ENCODE peak calls at places on chromosomes 13 and 19, in four cellular contexts. P is CD8-positive, alpha-beta memory T cell; B is keratinocyte; C is cardiac muscle cell. I is an unnamed sample.
A peak's percentile ranks its signal among the peaks of the same experiment; 100 is the strongest.

GRCh38 chr19:10454267-10454666 is 33.9 kb downstream of the PDE4A start:
- DNase-seq in P (no peak), C (peak; percentile 20), B (no peak), I (no peak)

GRCh38 chr19:56617531-56617930 is 22.4 kb downstream of the ZNF71 start:
- DNase-seq in C (no peak), P (no peak), B (no peak), I (no peak)

GRCh38 chr13:24627090-24627714 is 53.0 kb upstream of the ATP12A start:
- DNase-seq in P (no peak), B (no peak), C (peak; percentile 22), I (no peak)

GRCh38 chr13:93628136-93628535 is 401.5 kb downstream of the GPC6 start:
- DNase-seq in B (no peak), C (no peak), P (no peak), I (no peak)

GRCh38 chr19:10719466-10719961 is 1.6 kb downstream of the DNM2 start:
- DNase-seq in B (no peak), C (no peak), P (no peak), I (no peak)

GRCh38 chr13:30664689-30665088 is 47.0 kb downstream of the USPL1 start:
- DNase-seq in P (no peak), C (no peak), B (no peak), I (no peak)

GRCh38 chr19:5961969-5962945 is 15.7 kb downstream of the RANBP3 start:
- DNase-seq in C (peak; percentile 62), P (peak; percentile 89), B (no peak), I (no peak)

GRCh38 chr13:101919541-101920306 is 467.2 kb downstream of the ITGBL1 start:
- DNase-seq in P (no peak), C (peak; percentile 11), B (no peak), I (no peak)

GRCh38 chr13:49472186-49472585 is 23.6 kb upstream of the PHF11 start:
- DNase-seq in C (peak; percentile 22), P (no peak), B (no peak), I (no peak)

GRCh38 chr19:47186337-47187022 is 44.5 kb downstream of the BBC3 start:
- DNase-seq in P (peak; percentile 91), C (no peak), B (no peak), I (no peak)

GRCh38 chr19:30070970-30071632 is 129.1 kb downstream of the URI1 start:
- DNase-seq in P (no peak), B (no peak), C (no peak), I (no peak)

GRCh38 chr13:74870865-74871264 is 611.1 kb downstream of the TBC1D4 start:
- DNase-seq in P (no peak), B (no peak), C (peak; percentile 18), I (no peak)

GRCh38 chr13:100403675-100404074 is 184.9 kb downstream of the GGACT start:
- DNase-seq in P (no peak), C (no peak), B (no peak), I (no peak)

GRCh38 chr13:33472446-33472845 is 186.9 kb upstream of the STARD13 start:
- DNase-seq in P (no peak), C (no peak), B (peak; percentile 98), I (no peak)

GRCh38 chr19:13917888-13918406 is 11.9 kb downstream of the CC2D1A start:
- DNase-seq in C (no peak), P (no peak), B (no peak), I (no peak)

GRCh38 chr13:38755792-38756191 is 68.9 kb downstream of the FREM2 start:
- DNase-seq in P (no peak), B (no peak), C (no peak), I (no peak)

GRCh38 chr19:38649305-38650179 is 2.1 kb downstream of the ACTN4 start:
- DNase-seq in P (no peak), C (no peak), B (no peak), I (no peak)

GRCh38 chr19:30111051-30111450 is 169.0 kb downstream of the URI1 start:
- DNase-seq in C (no peak), B (no peak), P (no peak), I (no peak)

GRCh38 chr13:109816112-109816978 is 30.0 kb upstream of the IRS2 start:
- DNase-seq in B (peak; percentile 13), C (no peak), P (no peak), I (no peak)

GRCh38 chr19:55058781-55059610 is 4.0 kb downstream of the RDH13 start:
- DNase-seq in C (no peak), B (no peak), P (no peak), I (no peak)

GRCh38 chr19:40800997-40801377 is 2.0 kb downstream of the EGLN2 start:
- DNase-seq in B (no peak), C (no peak), P (peak; percentile 17), I (no peak)

GRCh38 chr19:17079710-17080440 is 4.3 kb downstream of the MYO9B start:
- DNase-seq in P (no peak), C (peak; percentile 98), B (peak; percentile 81), I (peak; percentile 40)

GRCh38 chr13:101211261-101211660 is 205.0 kb downstream of the NALCN start:
- DNase-seq in P (no peak), C (peak; percentile 5), B (no peak), I (no peak)

GRCh38 chr19:3868770-3869456 is at the start of gene ZFR2:
- DNase-seq in P (peak; percentile 9), C (no peak), B (no peak), I (no peak)

GRCh38 chr13:50493683-50494082 is 349.8 kb downstream of the DLEU7 start:
- DNase-seq in B (no peak), C (no peak), P (no peak), I (no peak)

GRCh38 chr19:38277549-38277948 is 13.2 kb downstream of the SPINT2 start:
- DNase-seq in P (no peak), C (peak; percentile 56), B (no peak), I (no peak)

GRCh38 chr19:54526972-54527371 is 24.3 kb downstream of the LAIR2 start:
- DNase-seq in B (no peak), C (no peak), P (no peak), I (no peak)

GRCh38 chr13:84528408-84529055 is 646.3 kb upstream of the SLITRK1 start:
- DNase-seq in P (no peak), B (no peak), C (no peak), I (no peak)

GRCh38 chr19:35124098-35125060 is 8.8 kb downstream of the FXYD3 start:
- DNase-seq in B (peak; percentile 75), C (peak; percentile 94), P (peak; percentile 82), I (peak; percentile 89)

GRCh38 chr13:48667136-48667535 is 13.4 kb downstream of the CYSLTR2 start:
- DNase-seq in P (no peak), B (no peak), C (no peak), I (no peak)

GRCh38 chr19:49801966-49802661 is 11.0 kb downstream of the FUZ start:
- DNase-seq in B (no peak), C (peak; percentile 93), P (no peak), I (peak; percentile 82)

GRCh38 chr19:39506944-39507714 is 7.8 kb upstream of the SELENOV start:
- DNase-seq in P (peak; percentile 57), C (peak; percentile 79), B (no peak), I (no peak)

GRCh38 chr13:80604094-80604493 is 263.2 kb upstream of the SPRY2 start:
- DNase-seq in B (no peak), C (peak; percentile 60), P (no peak), I (peak; percentile 40)

GRCh38 chr13:44719857-44720671 is 143.9 kb upstream of the TSC22D1 start:
- DNase-seq in C (peak; percentile 90), P (no peak), B (no peak), I (peak; percentile 18)

GRCh38 chr13:20121154-20121515 is 39.7 kb downstream of the GJA3 start:
- DNase-seq in C (peak; percentile 41), B (no peak), P (no peak), I (no peak)

DNA sequence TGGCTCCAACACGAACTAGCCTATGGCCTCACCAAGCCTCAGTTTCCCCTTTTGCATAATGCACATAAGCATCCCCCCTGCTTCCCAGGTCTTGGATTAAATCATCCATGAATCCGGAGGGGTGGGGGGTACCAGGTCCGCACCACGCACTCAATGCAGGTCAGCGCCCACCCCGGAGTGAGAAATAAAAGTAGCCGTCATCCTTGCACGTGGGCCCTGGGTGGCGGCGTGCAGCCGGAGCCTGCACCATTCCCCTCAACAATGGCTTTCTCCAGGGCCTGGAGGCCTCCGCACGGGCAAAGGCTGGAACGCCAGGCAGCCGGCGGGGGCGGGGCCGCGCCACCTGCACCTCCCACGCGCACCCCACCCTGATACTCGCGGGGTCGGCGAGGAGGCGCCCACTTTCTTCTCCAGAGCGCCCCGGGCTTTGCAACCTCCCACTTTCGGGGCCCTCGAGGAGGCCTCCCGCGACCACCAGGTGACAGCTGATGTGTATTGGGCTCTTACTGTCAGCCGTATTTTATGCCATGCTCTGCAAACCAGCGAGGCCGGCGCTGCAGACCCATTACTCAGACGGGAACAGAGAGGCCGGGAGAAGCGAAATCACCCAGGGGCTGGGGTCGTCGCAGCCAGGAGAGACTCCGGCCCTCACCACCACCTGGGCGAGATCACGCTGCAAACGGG is 767 bp upstream of the GADD45B start:
- DNase-seq in B (no peak), C (peak; percentile 73), P (peak; percentile 76), I (no peak)
- H3K4me3 ChIP-seq in B (peak overlapping the region; percentile 67), C (peak overlapping the region; percentile 96), P (peak overlapping the region; percentile 92), I (peak overlapping the region; percentile 92)

GRCh38 chr13:40652588-40652940 is 13.9 kb downstream of the FOXO1 start:
- DNase-seq in B (no peak), C (no peak), P (no peak), I (no peak)

GRCh38 chr13:40648040-40648439 is 18.4 kb downstream of the FOXO1 start:
- DNase-seq in P (no peak), C (no peak), B (no peak), I (no peak)

GRCh38 chr13:40644838-40645620 is 21.4 kb downstream of the FOXO1 start:
- DNase-seq in B (no peak), P (no peak), C (no peak), I (no peak)

GRCh38 chr13:40651866-40652587 is 14.4 kb downstream of the FOXO1 start:
- DNase-seq in P (no peak), C (no peak), B (no peak), I (no peak)

DNA sequence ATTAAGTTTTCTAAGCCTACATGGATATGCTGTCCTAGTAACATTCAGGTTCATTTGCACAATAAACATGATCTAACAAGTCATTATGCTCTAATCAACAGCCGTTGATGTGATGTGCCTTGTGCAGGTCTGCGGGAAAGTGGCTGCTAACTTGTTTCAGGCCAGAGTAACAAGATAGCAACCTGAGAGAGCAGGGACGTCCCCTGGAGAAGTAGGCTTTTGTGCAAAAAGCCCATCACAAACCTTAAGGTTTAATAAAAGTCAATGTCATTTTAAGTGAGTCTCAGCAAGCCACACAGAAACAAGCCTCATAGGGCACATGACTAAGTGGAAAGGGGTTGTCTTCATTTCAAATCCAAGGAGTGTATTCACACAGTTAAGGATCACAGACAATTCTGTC is 17.6 kb downstream of the FOXO1 start:
- DNase-seq in B (no peak), P (no peak), C (no peak), I (no peak)
- H3K27ac ChIP-seq in B (no peak overlapping the region), P (no peak overlapping the region), C (peak overlapping the region; percentile 28), I (peak overlapping the region; percentile 32)

GRCh38 chr19:18097217-18097992 is at the start of gene MAST3:
- DNase-seq in C (peak; percentile 89), B (no peak), P (peak; percentile 89), I (peak; percentile 65)
- H3K4me3 ChIP-seq in C (peak within 1 kb of the TSS; percentile 35), B (peak within 1 kb of the TSS; percentile 63), P (peak within 1 kb of the TSS; percentile 83), I (no peak within 1 kb of the TSS)

GRCh38 chr13:41459754-41460111 is 2.4 kb downstream of the RGCC start:
- DNase-seq in B (no peak), P (no peak), C (no peak), I (no peak)

GRCh38 chr13:41463823-41464602 is 6.7 kb downstream of the RGCC start:
- DNase-seq in B (no peak), P (peak; percentile 48), C (no peak), I (no peak)

GRCh38 chr13:41460930-41461329 is 3.6 kb downstream of the RGCC start:
- DNase-seq in B (no peak), C (no peak), P (peak; percentile 34), I (no peak)

GRCh38 chr13:41461527-41462124 is 4.3 kb downstream of the RGCC start:
- DNase-seq in P (peak; percentile 35), B (no peak), C (no peak), I (no peak)

GRCh38 chr13:41462427-41462826 is 5.1 kb downstream of the RGCC start:
- DNase-seq in B (no peak), P (no peak), C (no peak), I (no peak)
- H3K27ac ChIP-seq in B (no peak overlapping the region), P (peak overlapping the region; percentile 62), C (no peak overlapping the region), I (peak overlapping the region; percentile 36)

I was measured in gastrocnemius medialis.